ENCODE peak calls at places on chromosome 3, in five cellular contexts. One of them, this sample, is unnamed.

GRCh38 chr3:22887664-22888291 is 315.3 kb upstream of the UBE2E2 start:
- DNase-seq in heart left ventricle: no peak
- DNase-seq in spleen: no peak
- DNase-seq in A549: no peak
- DNase-seq in HepG2: no peak
- DNase-seq in this sample: peak

GRCh38 chr3:66397745-66398144 is 103.1 kb downstream of the LRIG1 start:
- DNase-seq in spleen: no peak
- DNase-seq in HepG2: no peak
- DNase-seq in A549: no peak
- DNase-seq in heart left ventricle: no peak
- DNase-seq in this sample: peak

GRCh38 chr3:171763392-171763791 is 46.9 kb downstream of the PLD1 start:
- DNase-seq in HepG2: no peak
- DNase-seq in A549: no peak
- DNase-seq in spleen: no peak
- DNase-seq in heart left ventricle: no peak
- DNase-seq in this sample: no peak

GRCh38 chr3:114418724-114419543 is 125.1 kb downstream of the TIGIT start:
- DNase-seq in A549: peak
- DNase-seq in HepG2: peak
- DNase-seq in heart left ventricle: no peak
- DNase-seq in spleen: no peak
- DNase-seq in this sample: peak

GRCh38 chr3:140008693-140008980 is 73.7 kb downstream of the CLSTN2 start:
- DNase-seq in HepG2: no peak
- DNase-seq in heart left ventricle: no peak
- DNase-seq in A549: no peak
- DNase-seq in spleen: no peak
- DNase-seq in this sample: no peak

GRCh38 chr3:45507820-45508317 is 86.7 kb upstream of the LIMD1 start:
- DNase-seq in HepG2: no peak
- DNase-seq in A549: no peak
- DNase-seq in heart left ventricle: no peak
- DNase-seq in spleen: no peak
- DNase-seq in this sample: no peak

GRCh38 chr3:181493423-181493822 is 218.3 kb upstream of the SOX2 start:
- DNase-seq in A549: no peak
- DNase-seq in heart left ventricle: no peak
- DNase-seq in HepG2: no peak
- DNase-seq in spleen: no peak
- DNase-seq in this sample: no peak

GRCh38 chr3:45509038-45509767 is 85.3 kb upstream of the LIMD1 start:
- DNase-seq in spleen: no peak
- DNase-seq in A549: no peak
- DNase-seq in heart left ventricle: no peak
- DNase-seq in HepG2: no peak
- DNase-seq in this sample: no peak

GRCh38 chr3:12351145-12351544 is 62.3 kb downstream of the PPARG start:
- DNase-seq in spleen: no peak
- DNase-seq in heart left ventricle: no peak
- DNase-seq in HepG2: no peak
- DNase-seq in A549: no peak
- DNase-seq in this sample: no peak

GRCh38 chr3:89851974-89852621 is 744.7 kb downstream of the EPHA3 start:
- DNase-seq in A549: no peak
- DNase-seq in heart left ventricle: no peak
- DNase-seq in HepG2: peak
- DNase-seq in spleen: no peak
- DNase-seq in this sample: no peak

GRCh38 chr3:31522152-31522551 is 10.6 kb upstream of the STT3B start:
- DNase-seq in heart left ventricle: no peak
- DNase-seq in A549: no peak
- DNase-seq in spleen: no peak
- DNase-seq in HepG2: no peak
- DNase-seq in this sample: peak

GRCh38 chr3:142028174-142028833 is 121.0 kb downstream of the TFDP2 start:
- DNase-seq in heart left ventricle: no peak
- DNase-seq in A549: no peak
- DNase-seq in HepG2: no peak
- DNase-seq in spleen: no peak
- DNase-seq in this sample: peak

GRCh38 chr3:77814845-77815244 is 774.9 kb downstream of the ROBO2 start:
- DNase-seq in heart left ventricle: no peak
- DNase-seq in spleen: no peak
- DNase-seq in HepG2: no peak
- DNase-seq in A549: no peak
- DNase-seq in this sample: no peak

GRCh38 chr3:113287818-113288648 is 76.7 kb downstream of the BOC start:
- DNase-seq in HepG2: peak
- DNase-seq in A549: peak
- DNase-seq in heart left ventricle: no peak
- DNase-seq in spleen: no peak
- DNase-seq in this sample: peak

GRCh38 chr3:81300324-81300927 is 461.0 kb downstream of the GBE1 start:
- DNase-seq in heart left ventricle: no peak
- DNase-seq in spleen: no peak
- DNase-seq in A549: no peak
- DNase-seq in HepG2: peak
- DNase-seq in this sample: no peak

GRCh38 chr3:132629928-132630327 is 29.7 kb downstream of the ACAD11 start:
- DNase-seq in spleen: no peak
- DNase-seq in heart left ventricle: no peak
- DNase-seq in A549: no peak
- DNase-seq in HepG2: no peak
- DNase-seq in this sample: no peak

GRCh38 chr3:120172070-120172469 is 77.8 kb upstream of the GSK3B start:
- DNase-seq in HepG2: no peak
- DNase-seq in heart left ventricle: no peak
- DNase-seq in A549: no peak
- DNase-seq in spleen: no peak
- DNase-seq in this sample: no peak

GRCh38 chr3:129628169-129628522 is 21.7 kb upstream of the PLXND1 start:
- DNase-seq in A549: no peak
- DNase-seq in heart left ventricle: no peak
- DNase-seq in spleen: no peak
- DNase-seq in HepG2: no peak
- DNase-seq in this sample: no peak

GRCh38 chr3:129627350-129628168 is 21.1 kb upstream of the PLXND1 start:
- DNase-seq in HepG2: peak
- DNase-seq in A549: peak
- DNase-seq in spleen: peak
- DNase-seq in heart left ventricle: peak
- DNase-seq in this sample: peak

GRCh38 chr3:129629011-129629410 is 22.5 kb upstream of the PLXND1 start:
- DNase-seq in spleen: no peak
- DNase-seq in HepG2: no peak
- DNase-seq in heart left ventricle: peak
- DNase-seq in A549: no peak
- DNase-seq in this sample: no peak

GRCh38 chr3:129625071-129625874 is 18.8 kb upstream of the PLXND1 start:
- DNase-seq in spleen: peak
- DNase-seq in A549: peak
- DNase-seq in heart left ventricle: peak
- DNase-seq in HepG2: no peak
- DNase-seq in this sample: no peak

DNA sequence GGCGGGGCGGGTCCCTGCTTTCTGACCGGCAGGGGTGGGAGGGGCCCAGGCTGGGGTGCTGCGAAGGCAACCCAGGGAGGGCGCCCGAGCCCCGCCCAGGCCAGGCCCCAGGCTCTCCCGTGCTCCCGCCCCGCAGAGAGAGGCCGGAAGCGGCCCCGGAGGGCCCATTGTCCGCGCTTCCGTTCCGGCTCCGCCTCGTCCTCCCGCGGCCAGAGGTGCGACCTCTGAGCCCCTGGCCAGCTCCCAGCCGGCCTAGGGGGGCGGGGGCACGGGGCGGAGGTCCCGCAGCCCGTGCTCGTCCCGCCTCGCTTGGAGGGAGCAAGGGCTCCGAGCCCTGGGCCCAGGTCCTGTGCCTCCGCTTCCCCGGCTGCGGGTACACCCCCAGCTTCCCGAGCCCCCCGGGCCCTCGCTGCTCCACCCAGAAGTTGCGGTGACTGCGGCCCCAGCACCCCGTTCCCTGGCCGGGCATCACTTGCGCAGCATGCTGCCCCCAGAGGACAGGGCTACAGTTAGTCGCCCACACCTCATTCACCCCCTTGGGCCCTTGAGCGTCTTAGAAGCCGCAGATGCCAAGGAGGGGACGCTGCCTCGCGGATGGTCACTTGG is 20.4 kb upstream of the PLXND1 start:
- DNase-seq in heart left ventricle: peak
- DNase-seq in spleen: peak
- DNase-seq in A549: peak
- DNase-seq in HepG2: peak
- DNase-seq in this sample: peak
- TF ChIP-seq POLR2A in heart left ventricle: peak
- TF ChIP-seq POLR2A in spleen: peak
- TF ChIP-seq POLR2A in A549: peak
- TF ChIP-seq POLR2A in HepG2: no peak
- TF ChIP-seq POLR2A in this sample: peak

DNA sequence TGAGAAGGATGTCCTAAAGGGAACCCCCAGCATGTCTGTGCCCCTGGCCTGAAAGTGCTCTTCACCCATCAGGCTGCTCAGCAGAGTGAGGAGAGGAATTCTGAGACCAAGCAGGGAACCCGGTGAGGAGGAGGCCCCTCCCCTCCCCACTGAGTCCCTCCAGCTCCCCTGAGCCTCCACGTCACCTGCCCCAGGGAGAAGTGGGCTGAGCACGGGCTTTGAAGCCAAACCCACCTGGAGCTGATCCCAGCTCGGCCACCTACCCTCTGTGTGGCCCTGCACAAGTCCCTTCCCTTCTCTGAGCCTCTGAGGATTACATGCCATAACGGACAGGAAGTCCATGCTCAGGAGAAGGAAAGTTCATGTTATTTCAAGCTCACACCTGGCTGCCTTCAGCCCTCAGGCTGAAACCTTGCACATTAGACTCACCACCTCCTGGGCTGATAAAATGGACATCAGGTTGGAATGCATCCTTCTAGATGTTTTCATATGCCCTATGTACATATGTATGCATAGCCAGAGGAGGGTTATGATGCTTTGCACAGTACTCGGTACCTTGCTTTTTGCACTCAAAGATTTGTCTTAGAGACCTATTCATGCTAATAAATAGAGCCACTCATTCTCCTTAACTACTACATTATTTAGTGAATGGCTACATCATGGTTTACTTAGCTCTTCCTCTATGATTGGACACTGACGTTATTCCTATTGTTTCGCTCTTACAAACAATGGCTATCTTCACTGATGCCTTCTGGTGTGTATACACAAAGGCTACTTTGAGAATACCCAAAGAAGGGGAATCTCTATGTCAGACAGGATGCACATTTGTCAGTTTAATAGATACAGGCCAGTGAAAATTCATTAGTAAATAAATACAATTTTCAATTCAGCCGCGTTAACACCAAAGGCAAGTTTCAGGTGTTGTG is 31.6 kb upstream of the GATA2 start:
- DNase-seq in HepG2: no peak
- DNase-seq in heart left ventricle: no peak
- DNase-seq in A549: no peak
- DNase-seq in spleen: no peak
- DNase-seq in this sample: no peak
- TF ChIP-seq POLR2A in HepG2: no peak
- TF ChIP-seq POLR2A in heart left ventricle: no peak
- TF ChIP-seq POLR2A in A549: no peak
- TF ChIP-seq POLR2A in spleen: no peak
- TF ChIP-seq POLR2A in this sample: no peak

GRCh38 chr3:128482857-128483656 is 9.9 kb downstream of the GATA2 start:
- DNase-seq in A549: no peak
- DNase-seq in HepG2: no peak
- DNase-seq in spleen: peak
- DNase-seq in heart left ventricle: peak
- DNase-seq in this sample: peak
- TF ChIP-seq POLR2A in A549: no peak
- TF ChIP-seq POLR2A in HepG2: no peak
- TF ChIP-seq POLR2A in spleen: no peak
- TF ChIP-seq POLR2A in heart left ventricle: peak
- TF ChIP-seq POLR2A in this sample: no peak

GRCh38 chr3:129316121-129317013 is 37.7 kb downstream of the HMCES start:
- DNase-seq in spleen: peak
- DNase-seq in A549: peak
- DNase-seq in HepG2: peak
- DNase-seq in heart left ventricle: peak
- DNase-seq in this sample: peak
- TF ChIP-seq POLR2A in spleen: peak
- TF ChIP-seq POLR2A in A549: peak
- TF ChIP-seq POLR2A in HepG2: peak
- TF ChIP-seq POLR2A in heart left ventricle: peak
- TF ChIP-seq POLR2A in this sample: peak

GRCh38 chr3:185282696-185283373 is 29.0 kb upstream of the EHHADH start:
- DNase-seq in A549: peak
- DNase-seq in spleen: peak
- DNase-seq in HepG2: peak
- DNase-seq in heart left ventricle: peak
- DNase-seq in this sample: peak
- TF ChIP-seq POLR2A in A549: peak
- TF ChIP-seq POLR2A in spleen: no peak
- TF ChIP-seq POLR2A in HepG2: peak
- TF ChIP-seq POLR2A in heart left ventricle: peak
- TF ChIP-seq POLR2A in this sample: peak